ENCODE peak calls at places on chromosomes 2 and 18, in six cellular contexts. Q is H9, Y is IMR-90, W is neuronal stem cell, R is mesendoderm, X is mesenchymal stem cell. U is an unnamed sample. For H3K27me3, the result is how much of the 10 kb centered on the place peaks cover.

GRCh38 chr2:71897145-71897495 is 250.5 kb downstream of the CYP26B1 start:
- DNase-seq in Q (no peak), Y (no peak), W (no peak), R (no peak), X (no peak), U (no peak)

GRCh38 chr2:176188218-176188968 is at the start of gene HOXD1:
- DNase-seq in Q (peak), Y (no peak), W (no peak), R (peak), X (no peak), U (no peak)

GRCh38 chr18:49521251-49521650 is 34.2 kb upstream of the C18orf32 start:
- DNase-seq in Q (peak), Y (no peak), W (no peak), R (no peak), X (no peak), U (no peak)

GRCh38 chr18:76491436-76491800 is 3.6 kb downstream of the ZNF516 start:
- DNase-seq in Q (peak), Y (peak), W (peak), R (peak), X (peak), U (no peak)

GRCh38 chr2:240459401-240460242 is 24.2 kb downstream of the GPC1 start:
- DNase-seq in Q (no peak), Y (no peak), W (no peak), R (no peak), X (no peak), U (peak)

GRCh38 chr2:9758741-9759140 is 84.5 kb upstream of the TAF1B start:
- DNase-seq in Q (no peak), Y (no peak), W (no peak), R (no peak), X (no peak), U (no peak)

GRCh38 chr18:2890606-2891005 is 43.8 kb downstream of the EMILIN2 start:
- DNase-seq in Q (no peak), Y (no peak), W (no peak), R (no peak), X (no peak), U (no peak)

GRCh38 chr2:128354731-128355470 is 36.2 kb upstream of the HS6ST1 start:
- DNase-seq in Q (no peak), Y (peak), W (no peak), R (no peak), X (no peak), U (no peak)

GRCh38 chr2:230410861-230411464 is 5.0 kb upstream of the SP100 start:
- DNase-seq in Q (no peak), Y (no peak), W (no peak), R (no peak), X (no peak), U (no peak)

GRCh38 chr2:178506949-178507348 is 26.7 kb downstream of the PLEKHA3 start:
- DNase-seq in Q (no peak), Y (no peak), W (no peak), R (no peak), X (no peak), U (no peak)

GRCh38 chr18:54931152-54931551 is 28.1 kb downstream of the CCDC68 start:
- DNase-seq in Q (no peak), Y (no peak), W (no peak), R (peak), X (no peak), U (no peak)

GRCh38 chr18:48835119-48835518 is 115.6 kb downstream of the SMAD7 start:
- DNase-seq in Q (no peak), Y (no peak), W (no peak), R (no peak), X (no peak), U (no peak)

GRCh38 chr2:173354601-173355131 is at the start of gene CDCA7:
- DNase-seq in Q (peak), Y (peak), W (peak), R (peak), X (peak), U (peak)

GRCh38 chr2:102057502-102058292 is 65.9 kb downstream of the IL1R2 start:
- DNase-seq in Q (no peak), Y (peak), W (no peak), R (no peak), X (no peak), U (no peak)

GRCh38 chr18:23232331-23232730 is 97.0 kb downstream of the CABLES1 start:
- DNase-seq in Q (no peak), Y (no peak), W (no peak), R (no peak), X (no peak), U (no peak)

GRCh38 chr2:45789317-45789716 is 137.8 kb downstream of the PRKCE start:
- DNase-seq in Q (no peak), Y (no peak), W (no peak), R (no peak), X (no peak), U (no peak)

GRCh38 chr2:170462433-170463205 is 252.5 kb upstream of the SP5 start:
- DNase-seq in Q (no peak), Y (no peak), W (no peak), R (no peak), X (no peak), U (no peak)

GRCh38 chr2:56077352-56077915 is 106.4 kb upstream of the CCDC85A start:
- DNase-seq in Q (peak), Y (peak), W (no peak), R (peak), X (peak), U (peak)

GRCh38 chr2:239234151-239234825 is 166.5 kb downstream of the HDAC4 start:
- DNase-seq in Q (no peak), Y (no peak), W (no peak), R (no peak), X (no peak), U (no peak)

GRCh38 chr2:212539145-212539880 is 711 bp upstream of the ERBB4 start:
- DNase-seq in Q (peak), Y (no peak), W (peak), R (peak), X (no peak), U (peak)

GRCh38 chr18:75183524-75183923 is 25.4 kb downstream of the PTGR3 start:
- DNase-seq in Q (no peak), Y (peak), W (no peak), R (peak), X (no peak), U (peak)

GRCh38 chr2:23904215-23904614 is 22.7 kb downstream of the ATAD2B start:
- DNase-seq in Q (no peak), Y (no peak), W (no peak), R (no peak), X (no peak), U (no peak)

GRCh38 chr2:27249891-27250651 is 12.8 kb downstream of the SLC30A3 start:
- DNase-seq in Q (peak), Y (peak), W (peak), R (peak), X (peak), U (peak)

GRCh38 chr18:58364867-58365533 is 263.9 kb downstream of the ALPK2 start:
- DNase-seq in Q (no peak), Y (peak), W (no peak), R (peak), X (peak), U (no peak)

GRCh38 chr18:58682429-58683069 is 11.3 kb downstream of the MALT1 start:
- DNase-seq in Q (no peak), Y (peak), W (no peak), R (peak), X (peak), U (no peak)

GRCh38 chr2:118059919-118060478 is 28.3 kb upstream of the INSIG2 start:
- DNase-seq in Q (no peak), Y (peak), W (no peak), R (no peak), X (peak), U (no peak)

GRCh38 chr2:55992465-55992864 is 68.9 kb upstream of the EFEMP1 start:
- DNase-seq in Q (no peak), Y (peak), W (no peak), R (no peak), X (peak), U (peak)

GRCh38 chr2:190235101-190235500 is 84.5 kb downstream of the HIBCH start:
- DNase-seq in Q (no peak), Y (no peak), W (no peak), R (no peak), X (no peak), U (no peak)

GRCh38 chr2:120884406-120885290 is 149.0 kb downstream of the GLI2 start:
- DNase-seq in Q (no peak), Y (no peak), W (no peak), R (no peak), X (no peak), U (no peak)

GRCh38 chr18:53411511-53411910 is 813.0 kb downstream of the MBD2 start:
- DNase-seq in Q (no peak), Y (no peak), W (no peak), R (no peak), X (no peak), U (no peak)

GRCh38 chr2:66565291-66565690 is 130.4 kb downstream of the MEIS1 start:
- DNase-seq in Q (no peak), Y (peak), W (no peak), R (no peak), X (no peak), U (no peak)

GRCh38 chr2:109451671-109452070 is 162.1 kb downstream of the SEPTIN10 start:
- DNase-seq in Q (no peak), Y (no peak), W (no peak), R (no peak), X (no peak), U (no peak)

DNA sequence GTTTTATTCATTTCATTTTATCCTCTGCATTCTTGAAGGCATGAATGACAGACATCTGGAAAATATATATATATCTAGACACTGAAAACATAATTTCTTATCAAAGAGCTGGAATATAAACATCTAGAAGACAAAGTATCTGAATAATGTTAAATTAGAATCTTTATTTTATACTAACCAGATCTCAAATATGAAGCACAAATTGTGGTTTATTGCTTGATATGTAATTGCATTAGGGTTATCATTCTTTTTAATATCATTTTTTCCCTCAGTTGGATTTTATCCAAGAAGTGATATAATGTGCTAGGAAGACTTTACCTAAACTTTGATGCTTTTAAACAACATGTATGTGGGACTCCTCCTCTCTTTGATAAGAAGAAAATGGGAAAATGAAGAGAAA is 331.2 kb downstream of the ARHGAP15 start:
- DNase-seq in Q (no peak), Y (no peak), W (no peak), R (no peak), X (no peak), U (no peak)
- H4K8ac ChIP-seq in Q (no peak), Y (no peak), W (no peak), R (no peak), X (no peak), U (no peak)

DNA sequence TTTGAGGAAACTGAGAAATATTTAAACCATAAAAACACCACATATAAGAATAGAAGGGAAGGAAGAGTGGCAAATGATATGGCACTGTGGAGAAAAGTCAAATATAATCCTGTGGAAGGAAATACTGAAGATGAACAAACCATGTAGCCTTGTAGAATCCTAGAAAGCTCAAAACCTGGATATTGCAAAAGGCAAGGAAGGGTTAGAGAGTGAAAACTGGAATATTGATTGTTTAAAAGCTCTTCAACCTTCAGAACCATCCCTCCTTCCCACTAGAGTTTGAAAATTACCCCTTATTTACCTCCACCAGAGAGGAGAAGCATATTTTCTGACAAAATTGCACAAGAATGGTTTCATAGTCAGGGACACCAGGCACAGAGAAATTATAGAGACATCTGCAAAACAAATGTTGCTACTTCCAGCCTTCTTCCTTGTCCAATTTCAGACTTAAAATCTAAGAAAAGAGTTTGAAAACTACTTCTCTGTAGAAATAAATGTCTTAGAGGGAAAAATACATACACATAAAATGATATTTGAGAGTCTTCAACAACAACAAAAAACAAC is 48.0 kb downstream of the ANTXR1 start:
- DNase-seq in Q (no peak), Y (no peak), W (no peak), R (no peak), X (no peak), U (no peak)
- H3K27me3 ChIP-seq in Q (under half), Y (under half), W (under half), R (under half), X (under half), U (under half)

GRCh38 chr2:38463752-38464151 is 86.7 kb upstream of the ATL2 start:
- DNase-seq in Q (no peak), Y (no peak), W (no peak), R (no peak), X (no peak), U (no peak)

GRCh38 chr2:38466849-38467767 is 90.0 kb upstream of the ATL2 start:
- DNase-seq in Q (no peak), Y (peak), W (no peak), R (no peak), X (peak), U (no peak)

GRCh38 chr2:38465789-38466127 is 88.7 kb upstream of the ATL2 start:
- DNase-seq in Q (peak), Y (peak), W (no peak), R (peak), X (peak), U (peak)

GRCh38 chr2:38466409-38466808 is 89.3 kb upstream of the ATL2 start:
- DNase-seq in Q (no peak), Y (no peak), W (no peak), R (no peak), X (no peak), U (no peak)

DNA sequence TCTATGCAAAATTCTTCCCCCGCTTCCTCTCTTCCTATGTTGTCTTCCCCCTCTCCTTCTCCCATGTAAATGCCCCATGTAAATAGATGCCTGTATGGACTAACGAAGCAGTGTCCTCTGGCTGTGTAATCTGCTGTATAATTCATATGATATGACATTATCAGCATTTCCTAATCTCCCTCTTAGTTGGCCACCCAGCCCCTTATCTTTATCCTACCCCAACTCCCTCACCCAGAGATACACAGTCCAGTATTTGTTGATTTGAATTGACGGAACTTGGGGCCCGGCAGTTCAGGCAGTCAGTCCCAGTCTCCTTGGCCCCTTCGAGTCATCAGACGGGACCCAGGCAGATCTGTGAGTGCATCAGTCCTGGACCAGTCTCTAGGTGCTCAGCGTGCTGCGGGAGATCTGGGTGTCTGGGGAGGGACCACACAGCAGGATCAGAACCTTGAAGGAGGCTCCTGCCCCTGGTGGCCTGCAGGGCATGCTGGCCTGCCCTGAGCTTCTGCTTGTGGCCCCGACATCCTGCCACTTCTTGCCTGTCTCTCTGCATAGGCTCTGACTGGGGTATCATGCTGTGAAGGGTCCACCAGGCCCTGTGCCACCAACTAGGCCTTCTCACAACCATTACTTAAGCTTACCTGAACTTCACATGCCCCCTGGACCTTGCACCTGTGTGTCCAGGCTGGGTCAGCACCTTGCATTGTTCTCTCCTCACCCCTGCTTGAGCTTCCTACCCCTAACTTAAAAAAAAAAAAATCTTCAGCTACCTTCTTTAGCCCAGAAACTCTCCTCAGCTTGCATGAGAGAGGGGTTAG is 88.1 kb upstream of the ATL2 start:
- DNase-seq in Q (peak), Y (no peak), W (no peak), R (no peak), X (no peak), U (no peak)
- H4K8ac ChIP-seq in Q (no peak), Y (no peak), W (peak), R (no peak), X (no peak), U (no peak)

GRCh38 chr2:74497777-74498499 is 1.5 kb downstream of the LBX2 start:
- DNase-seq in Q (peak), Y (no peak), W (no peak), R (peak), X (peak), U (peak)

GRCh38 chr2:74499940-74500577 is 656 bp upstream of the LBX2 start:
- DNase-seq in Q (no peak), Y (no peak), W (no peak), R (no peak), X (no peak), U (no peak)

GRCh38 chr2:74500578-74500946 is 1.2 kb upstream of the LBX2 start:
- DNase-seq in Q (no peak), Y (no peak), W (no peak), R (peak), X (no peak), U (no peak)

GRCh38 chr2:74498500-74499268 is 719 bp downstream of the LBX2 start:
- DNase-seq in Q (peak), Y (no peak), W (no peak), R (peak), X (peak), U (peak)

GRCh38 chr2:74499269-74499939 is at the start of gene LBX2:
- DNase-seq in Q (no peak), Y (no peak), W (no peak), R (no peak), X (peak), U (peak)
- H3K27me3 ChIP-seq in Q (half or more), Y (under half), W (half or more), R (half or more), X (half or more), U (half or more)

GRCh38 chr18:1252534-1252933 is 347.9 kb downstream of the ADCYAP1 start:
- DNase-seq in Q (no peak), Y (no peak), W (no peak), R (no peak), X (no peak), U (no peak)

GRCh38 chr18:1252936-1253335 is 348.3 kb downstream of the ADCYAP1 start:
- DNase-seq in Q (no peak), Y (no peak), W (no peak), R (no peak), X (no peak), U (no peak)

GRCh38 chr18:1253825-1254224 is 349.2 kb downstream of the ADCYAP1 start:
- DNase-seq in Q (no peak), Y (no peak), W (no peak), R (no peak), X (no peak), U (peak)
- H4K8ac ChIP-seq in Q (no peak), Y (no peak), W (no peak), R (no peak), X (no peak), U (no peak)

DNA sequence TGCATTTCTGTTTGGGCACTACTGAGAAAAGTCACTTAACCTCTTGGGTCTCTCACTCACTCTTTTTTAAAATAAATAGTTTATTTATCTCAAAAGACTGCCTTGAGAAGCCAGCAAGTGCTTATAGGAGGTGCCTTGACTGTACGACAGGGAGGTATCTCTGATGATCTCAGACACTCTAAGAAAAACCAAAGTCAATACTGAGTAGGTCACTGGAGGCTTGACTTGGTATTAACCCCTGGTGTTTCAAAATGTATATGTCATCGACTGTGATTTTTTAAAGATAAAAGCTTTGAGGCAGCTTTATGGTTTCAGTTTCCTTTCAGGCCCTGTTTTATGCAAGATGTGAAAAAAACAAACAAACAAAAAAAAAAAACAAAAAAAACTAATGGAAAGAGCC is 33.7 kb downstream of the MREG start:
- DNase-seq in Q (no peak), Y (no peak), W (no peak), R (no peak), X (peak), U (no peak)
- H3K27me3 ChIP-seq in Q (under half), Y (under half), W (under half), R (under half), X (under half), U (under half)

GRCh38 chr2:40725040-40725439 is 273.1 kb upstream of the SLC8A1 start:
- DNase-seq in Q (no peak), Y (no peak), W (no peak), R (no peak), X (no peak), U (no peak)

GRCh38 chr2:40721595-40721994 is 269.7 kb upstream of the SLC8A1 start:
- DNase-seq in Q (no peak), Y (peak), W (no peak), R (no peak), X (no peak), U (no peak)

GRCh38 chr2:40723194-40723593 is 271.3 kb upstream of the SLC8A1 start:
- DNase-seq in Q (no peak), Y (no peak), W (no peak), R (no peak), X (no peak), U (no peak)

GRCh38 chr2:40716879-40717278 is 265.0 kb upstream of the SLC8A1 start:
- DNase-seq in Q (no peak), Y (peak), W (no peak), R (no peak), X (no peak), U (peak)

DNA sequence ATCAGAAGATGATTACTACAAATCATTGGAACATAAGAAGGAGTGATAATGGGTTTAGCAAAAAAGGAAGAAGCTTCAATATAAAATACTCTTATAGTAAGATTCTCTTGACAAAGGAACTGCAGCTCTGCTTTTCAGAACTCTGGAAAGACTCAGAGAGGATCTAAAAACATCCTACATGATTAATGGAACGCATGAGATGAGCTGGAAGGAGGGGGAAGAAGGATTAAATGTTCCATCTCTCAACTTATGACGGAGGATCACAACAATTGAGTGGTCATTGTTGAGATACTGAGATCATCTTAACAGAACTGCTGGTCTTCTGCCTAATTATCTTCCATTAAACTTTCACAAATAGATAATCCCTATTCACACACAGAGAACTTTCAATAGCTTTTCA is 267.5 kb upstream of the SLC8A1 start:
- DNase-seq in Q (no peak), Y (no peak), W (no peak), R (no peak), X (no peak), U (no peak)
- H4K8ac ChIP-seq in Q (no peak), Y (no peak), W (no peak), R (no peak), X (no peak), U (no peak)